ENCODE peak calls at places on chromosomes 5 and 9, in seven cellular contexts. H is iPS-NIHi11; W is T-helper 2 cell; V is HEK293T; U is T1000; N is GM20000; J is activated CD8-positive, alpha-beta T cell treated with anti-CD3 and anti-CD28 coated beads for 36 hours. B is an unnamed sample.

GRCh38 chr5:168747987-168748777 is 169.0 kb upstream of the PANK3 start:
- DNase-seq in H (peak; percentile 89), W (no peak), V (peak; percentile 93), U (no peak), N (peak; percentile 76), J (peak; percentile 74), B (no peak)

GRCh38 chr9:18791074-18791473 is 241.9 kb downstream of the SAXO1 start:
- DNase-seq in H (peak; percentile 68), W (no peak), V (peak; percentile 79), U (no peak), N (no peak), J (peak; percentile 4), B (no peak)

GRCh38 chr9:4983541-4984165 is 1.4 kb upstream of the JAK2 start:
- DNase-seq in H (no peak), W (no peak), V (no peak), U (no peak), N (peak; percentile 7), J (no peak), B (no peak)

GRCh38 chr5:59769832-59770231 is 123.7 kb downstream of the PDE4D start:
- DNase-seq in H (no peak), W (no peak), V (no peak), U (no peak), N (no peak), J (no peak), B (no peak)

GRCh38 chr9:112007575-112008240 is 111.1 kb downstream of the UGCG start:
- DNase-seq in H (no peak), W (no peak), V (no peak), U (no peak), N (no peak), J (no peak), B (no peak)

GRCh38 chr9:13088734-13089427 is 190.6 kb downstream of the MPDZ start:
- DNase-seq in H (peak; percentile 88), W (no peak), V (peak; percentile 57), U (no peak), N (peak; percentile 63), J (peak; percentile 2), B (peak; percentile 73)

GRCh38 chr5:60287174-60287771 is 393.7 kb upstream of the PDE4D start:
- DNase-seq in H (peak; percentile 77), W (no peak), V (peak; percentile 63), U (no peak), N (peak; percentile 14), J (peak; percentile 43), B (peak; percentile 53)

GRCh38 chr9:121781143-121781542 is 129.7 kb downstream of the DAB2IP start:
- DNase-seq in H (no peak), W (no peak), V (no peak), U (no peak), N (no peak), J (no peak), B (no peak)

GRCh38 chr9:27460225-27461023 is 63.7 kb upstream of the IFNK start:
- DNase-seq in H (no peak), W (no peak), V (no peak), U (no peak), N (peak; percentile 15), J (no peak), B (no peak)

GRCh38 chr5:96090205-96090604 is 128.6 kb upstream of the ELL2 start:
- DNase-seq in H (no peak), W (no peak), V (no peak), U (no peak), N (no peak), J (no peak), B (no peak)

GRCh38 chr5:1500411-1501091 is 23.2 kb downstream of the LPCAT1 start:
- DNase-seq in H (no peak), W (no peak), V (no peak), U (no peak), N (no peak), J (no peak), B (peak; percentile 30)

GRCh38 chr9:112378441-112379176 is 1.3 kb upstream of the HSDL2 start:
- DNase-seq in H (peak; percentile 10), W (peak; percentile 9), V (no peak), U (no peak), N (no peak), J (peak; percentile 54), B (peak; percentile 20)

GRCh38 chr5:175796536-175797499 is 74.6 kb upstream of the CPLX2 start:
- DNase-seq in H (peak; percentile 96), W (peak; percentile 52), V (peak; percentile 95), U (peak; percentile 54), N (peak; percentile 85), J (peak; percentile 86), B (peak; percentile 83)

GRCh38 chr5:132080595-132080994 is 7.0 kb downstream of the CSF2 start:
- DNase-seq in H (no peak), W (no peak), V (no peak), U (no peak), N (no peak), J (no peak), B (no peak)

GRCh38 chr9:14301006-14301405 is 12.9 kb downstream of the NFIB start:
- DNase-seq in H (no peak), W (no peak), V (no peak), U (no peak), N (no peak), J (no peak), B (no peak)

GRCh38 chr5:54904425-54904824 is 81.0 kb downstream of the ESM1 start:
- DNase-seq in H (peak; percentile 63), W (no peak), V (peak; percentile 55), U (no peak), N (no peak), J (no peak), B (peak; percentile 63)

GRCh38 chr5:94544031-94544650 is 74.3 kb downstream of the KIAA0825 start:
- DNase-seq in H (no peak), W (no peak), V (no peak), U (no peak), N (no peak), J (no peak), B (peak; percentile 12)

GRCh38 chr5:68214472-68215207 is 916 bp upstream of the PIK3R1 start:
- DNase-seq in H (peak; percentile 68), W (no peak), V (no peak), U (no peak), N (peak; percentile 75), J (peak; percentile 71), B (no peak)

GRCh38 chr5:40198736-40199135 is 481.0 kb upstream of the PTGER4 start:
- DNase-seq in H (no peak), W (no peak), V (no peak), U (no peak), N (no peak), J (no peak), B (peak; percentile 36)

GRCh38 chr9:122579874-122580273 is 3.3 kb downstream of the OR1L8 start:
- DNase-seq in H (no peak), W (no peak), V (no peak), U (no peak), N (no peak), J (no peak), B (no peak)

GRCh38 chr5:10376530-10376929 is 23.0 kb downstream of the MARCHF6 start:
- DNase-seq in H (no peak), W (no peak), V (no peak), U (no peak), N (no peak), J (no peak), B (no peak)

B was measured in fibroblast of lung.